ENCODE peak calls at places on chromosomes 13 and 19, in four cellular contexts. C is aorta, K is colonic mucosa, V is IMR-90. F is an unnamed sample.

GRCh38 chr19:31338069-31338767 is 11.0 kb downstream of the TSHZ3 start:
- DNase-seq in C (peak; percentile 73), K (no peak), V (peak; percentile 85), F (peak; percentile 77)

GRCh38 chr13:97364827-97365226 is 69.1 kb upstream of the RAP2A start:
- DNase-seq in C (no peak), K (no peak), V (no peak), F (no peak)

GRCh38 chr19:46727036-46727501 is 10.2 kb upstream of the PRKD2 start:
- DNase-seq in C (no peak), K (no peak), V (no peak), F (no peak)

GRCh38 chr13:68908879-68909278 is 1198.7 kb upstream of the ATXN8OS start:
- DNase-seq in C (no peak), K (no peak), V (no peak), F (no peak)

GRCh38 chr13:81058916-81059290 is 718.0 kb upstream of the SPRY2 start:
- DNase-seq in C (no peak), K (no peak), V (no peak), F (no peak)

GRCh38 chr13:110874508-110874960 is 40.3 kb downstream of the ANKRD10 start:
- DNase-seq in C (peak; percentile 93), K (peak; percentile 94), V (peak; percentile 46), F (peak; percentile 92)

GRCh38 chr19:23283925-23284324 is 33.7 kb upstream of the ZNF724 start:
- DNase-seq in C (peak; percentile 54), K (peak; percentile 53), V (peak; percentile 30), F (peak; percentile 23)

GRCh38 chr13:24220086-24220703 is 59.7 kb downstream of the SPATA13 start:
- DNase-seq in C (no peak), K (peak; percentile 78), V (peak; percentile 88), F (peak; percentile 72)

GRCh38 chr13:111912453-111912866 is 154.5 kb upstream of the SOX1 start:
- DNase-seq in C (no peak), K (peak; percentile 10), V (no peak), F (no peak)

GRCh38 chr19:55472463-55472862 is 4.0 kb upstream of the ZNF628 start:
- DNase-seq in C (no peak), K (no peak), V (peak; percentile 79), F (no peak)
- H3K27ac ChIP-seq in C (no peak overlapping the region), K (no peak overlapping the region), V (no peak overlapping the region), F (no peak overlapping the region)

DNA sequence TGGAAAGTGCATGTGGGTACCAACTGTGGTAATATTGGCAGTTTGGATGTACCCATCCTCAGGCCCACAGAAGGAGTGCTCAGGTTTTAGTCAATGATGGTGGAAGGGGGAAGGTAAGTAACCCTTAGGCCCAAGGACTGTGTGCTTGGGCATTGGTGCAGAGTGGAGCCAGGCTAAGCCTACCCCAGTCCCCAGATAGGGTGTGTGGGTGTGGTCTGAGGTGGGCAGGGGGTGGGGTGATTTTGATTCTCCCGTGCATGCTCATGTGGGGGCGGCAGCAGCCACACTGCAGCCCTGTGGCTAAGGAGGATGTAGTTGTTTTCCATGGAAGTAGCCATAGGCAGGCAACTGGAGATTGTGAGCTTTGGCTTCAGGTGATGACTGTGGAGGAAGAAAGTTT is 2197.3 kb downstream of the PCDH9 start:
- DNase-seq in C (no peak), K (no peak), V (no peak), F (no peak)
- H3K27ac ChIP-seq in C (no peak overlapping the region), K (no peak overlapping the region), V (no peak overlapping the region), F (no peak overlapping the region)

GRCh38 chr19:32876919-32877285 is 7.3 kb upstream of the SLC7A9 start:
- DNase-seq in C (no peak), K (peak; percentile 27), V (peak; percentile 50), F (no peak)
- H3K27ac ChIP-seq in C (no peak overlapping the region), K (no peak overlapping the region), V (no peak overlapping the region), F (no peak overlapping the region)

DNA sequence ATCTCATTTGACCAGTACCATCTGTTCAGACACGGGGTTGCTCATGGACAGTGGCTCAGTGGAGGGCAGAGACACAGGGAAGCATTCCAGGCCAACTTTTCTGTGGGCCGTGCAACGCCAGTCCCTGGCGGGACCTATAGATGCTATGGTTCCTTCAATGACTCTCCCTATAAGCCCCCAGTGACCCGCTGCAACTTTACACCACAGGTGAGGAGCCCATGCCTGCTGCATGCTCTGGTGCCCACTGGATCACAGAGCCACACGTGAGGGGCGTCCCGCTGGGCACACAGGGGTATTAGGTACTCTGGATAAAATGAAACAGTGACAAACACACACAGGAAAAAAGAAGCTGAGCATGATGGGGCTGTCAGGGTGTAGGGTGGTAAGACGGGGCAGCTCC is 34.3 kb downstream of the LAIR2 start:
- DNase-seq in C (no peak), K (no peak), V (no peak), F (no peak)
- H3K27ac ChIP-seq in C (no peak overlapping the region), K (no peak overlapping the region), V (no peak overlapping the region), F (no peak overlapping the region)

GRCh38 chr19:55588738-55589137 is 8.1 kb upstream of the ZNF579 start:
- DNase-seq in C (no peak), K (no peak), V (no peak), F (no peak)

GRCh38 chr19:55585658-55586339 is 5.2 kb upstream of the ZNF579 start:
- DNase-seq in C (peak; percentile 83), K (peak; percentile 45), V (peak; percentile 63), F (peak; percentile 72)

GRCh38 chr19:55590109-55590508 is 9.2 kb downstream of the FIZ1 start:
- DNase-seq in C (no peak), K (no peak), V (no peak), F (no peak)

GRCh38 chr19:55584871-55585270 is 4.2 kb upstream of the ZNF579 start:
- DNase-seq in C (no peak), K (no peak), V (no peak), F (no peak)

DNA sequence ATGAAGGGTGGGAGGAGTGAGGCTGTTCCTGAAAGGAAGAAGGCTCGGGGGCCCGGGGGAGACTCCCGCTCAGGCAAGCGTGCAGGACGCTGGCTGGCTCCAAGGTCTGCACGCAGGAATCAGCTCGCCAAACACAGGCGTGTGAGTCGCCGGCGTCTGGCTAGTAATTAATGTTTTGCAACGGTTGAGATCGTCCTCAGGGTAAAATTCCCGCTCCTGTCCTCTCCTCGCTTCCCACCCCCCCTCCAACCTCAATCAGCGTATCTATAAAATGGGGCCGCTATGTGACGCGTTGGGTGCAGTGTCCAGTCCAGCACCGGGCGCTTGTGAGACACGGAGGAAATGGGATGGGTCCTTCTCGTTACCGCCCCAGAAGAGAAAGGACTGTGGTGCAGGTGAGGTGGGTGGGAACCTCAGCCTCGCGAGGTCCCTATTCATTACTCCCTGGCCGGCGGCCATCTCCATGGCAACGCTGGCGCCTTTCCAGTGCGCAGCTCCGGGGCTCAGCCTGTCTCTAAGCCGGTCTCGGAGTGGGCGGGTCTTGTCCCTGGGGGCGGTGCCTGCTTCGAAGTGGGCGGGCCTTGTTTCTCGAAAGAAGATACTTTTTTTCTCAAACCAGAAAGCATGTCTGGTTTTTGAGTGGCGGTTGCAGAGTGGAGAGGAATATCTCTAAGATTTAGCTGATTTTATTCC is 6.5 kb upstream of the ZNF579 start:
- DNase-seq in C (peak; percentile 95), K (peak; percentile 99), V (peak; percentile 86), F (peak; percentile 94)
- H3K27ac ChIP-seq in C (no peak overlapping the region), K (no peak overlapping the region), V (no peak overlapping the region), F (no peak overlapping the region)

GRCh38 chr19:3985643-3986259 is 488 bp upstream of the EEF2 start:
- DNase-seq in C (no peak), K (no peak), V (no peak), F (no peak)

GRCh38 chr19:3984908-3985642 is at the start of gene EEF2:
- DNase-seq in C (peak; percentile 92), K (peak; percentile 91), V (peak; percentile 87), F (peak; percentile 92)

GRCh38 chr19:3986260-3987041 is 1.2 kb upstream of the EEF2 start:
- DNase-seq in C (peak; percentile 47), K (peak; percentile 77), V (peak; percentile 73), F (no peak)

GRCh38 chr19:3990815-3991117 is 5.5 kb upstream of the EEF2 start:
- DNase-seq in C (no peak), K (no peak), V (no peak), F (no peak)

DNA sequence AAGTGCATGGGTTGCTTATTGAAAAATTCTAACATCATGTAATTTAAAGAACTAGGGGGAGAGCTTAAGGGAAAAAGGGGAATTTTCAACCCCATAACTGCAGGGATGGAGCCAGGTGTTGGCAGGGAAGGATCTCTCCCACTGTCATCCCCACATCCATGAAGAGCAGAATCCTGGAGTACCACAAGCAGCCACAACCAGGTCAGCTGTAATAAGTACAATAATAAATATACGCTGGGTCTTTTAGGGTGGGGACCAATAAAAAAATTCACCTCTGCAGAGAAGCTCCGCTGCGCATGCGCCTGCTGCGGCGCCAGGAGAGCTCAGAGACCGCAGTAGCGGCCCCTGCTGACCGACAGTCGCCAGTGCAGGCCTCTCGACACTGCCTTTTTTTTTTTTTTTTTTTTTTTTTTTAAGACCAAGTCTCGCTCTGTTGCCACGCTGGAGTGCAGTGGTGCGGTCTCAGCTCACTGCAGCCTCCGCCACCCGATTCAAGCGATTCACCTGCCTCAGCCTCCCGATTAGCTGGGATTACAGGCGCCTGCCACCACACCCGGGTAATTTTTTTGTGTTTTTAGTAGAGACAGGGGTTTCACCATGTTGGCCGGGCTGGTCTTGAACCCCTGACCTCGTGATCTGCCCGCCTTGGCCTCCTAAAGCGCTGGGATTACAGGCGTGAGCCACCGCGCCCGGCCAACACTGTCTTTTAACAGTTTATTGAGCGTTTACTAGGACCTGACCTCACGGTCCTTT is 2.5 kb upstream of the EEF2 start:
- DNase-seq in C (peak; percentile 91), K (peak; percentile 89), V (peak; percentile 76), F (peak; percentile 87)
- H3K27ac ChIP-seq in C (no peak overlapping the region), K (no peak overlapping the region), V (no peak overlapping the region), F (peak overlapping the region; percentile 54)

GRCh38 chr13:113819731-113820715 is 43.9 kb downstream of the GAS6 start:
- DNase-seq in C (no peak), K (no peak), V (no peak), F (no peak)

GRCh38 chr13:113820813-113821651 is 42.8 kb downstream of the GAS6 start:
- DNase-seq in C (peak; percentile 80), K (no peak), V (peak; percentile 99), F (peak; percentile 87)

GRCh38 chr13:113818700-113819295 is 45.1 kb downstream of the GAS6 start:
- DNase-seq in C (no peak), K (no peak), V (no peak), F (no peak)

GRCh38 chr13:113817860-113818691 is 45.8 kb downstream of the GAS6 start:
- DNase-seq in C (no peak), K (no peak), V (no peak), F (no peak)

GRCh38 chr13:113819341-113819730 is 44.5 kb downstream of the GAS6 start:
- DNase-seq in C (no peak), K (no peak), V (no peak), F (no peak)
- H3K27ac ChIP-seq in C (no peak overlapping the region), K (no peak overlapping the region), V (peak overlapping the region; percentile 58), F (peak overlapping the region; percentile 87)

GRCh38 chr19:34961775-34962174 is 2.3 kb downstream of the ZNF792 start:
- DNase-seq in C (no peak), K (no peak), V (no peak), F (no peak)

GRCh38 chr19:34962945-34963530 is 991 bp downstream of the ZNF792 start:
- DNase-seq in C (no peak), K (peak; percentile 51), V (peak; percentile 5), F (no peak)

GRCh38 chr19:34964598-34964997 is 569 bp upstream of the ZNF792 start:
- DNase-seq in C (no peak), K (no peak), V (no peak), F (no peak)

GRCh38 chr19:34962281-34962944 is 1.6 kb downstream of the ZNF792 start:
- DNase-seq in C (no peak), K (peak; percentile 54), V (peak; percentile 16), F (peak; percentile 32)

GRCh38 chr19:34963531-34964406 is at the start of gene ZNF792:
- DNase-seq in C (peak; percentile 81), K (peak; percentile 84), V (peak; percentile 34), F (peak; percentile 54)
- H3K27ac ChIP-seq in C (no peak within 1 kb of the TSS), K (peak within 1 kb of the TSS; percentile 74), V (peak within 1 kb of the TSS; percentile 48), F (peak within 1 kb of the TSS; percentile 60)

F was measured in uterus.